ENCODE peak calls at places on chromosomes 11 and 22, in eight cellular contexts. J, C, A, Q, O, L, X and T are unnamed samples.

GRCh38 chr22:36385491-36386350 is 2.0 kb downstream of the MYH9 start:
- DNase-seq in X (peak), L (no peak), A (no peak), C (peak), J (peak), O (peak), Q (peak), T (peak)

GRCh38 chr11:2990617-2991476 is 1.3 kb downstream of the NAP1L4 start:
- DNase-seq in J (peak), L (no peak), X (no peak), Q (peak), O (no peak), C (no peak), A (no peak), T (no peak)

GRCh38 chr22:28464179-28464578 is 215.5 kb downstream of the TTC28 start:
- DNase-seq in O (no peak), X (no peak), Q (no peak), L (no peak), J (no peak), A (no peak), C (no peak), T (no peak)

GRCh38 chr11:57649826-57650738 is at the start of gene YPEL4:
- DNase-seq in L (no peak), O (no peak), A (no peak), Q (peak), X (peak), J (peak), C (peak), T (peak)

GRCh38 chr11:37450613-37451012 is 852.6 kb upstream of the RAG2 start:
- DNase-seq in Q (no peak), J (no peak), O (no peak), C (no peak), A (no peak), X (no peak), L (no peak), T (no peak)

GRCh38 chr11:44453871-44454270 is 111.6 kb upstream of the CD82 start:
- DNase-seq in A (no peak), C (no peak), J (no peak), O (no peak), Q (no peak), L (no peak), X (no peak), T (peak)

GRCh38 chr11:68146704-68147474 is 25.7 kb upstream of the CHKA start:
- DNase-seq in L (no peak), X (no peak), O (peak), Q (peak), J (peak), C (peak), A (no peak), T (no peak)

GRCh38 chr11:89136606-89137005 is 41.1 kb upstream of the TYR start:
- DNase-seq in Q (no peak), A (no peak), J (no peak), L (no peak), C (no peak), X (no peak), O (no peak), T (no peak)

GRCh38 chr11:79744941-79745340 is 304.1 kb upstream of the TENM4 start:
- DNase-seq in J (no peak), A (no peak), O (no peak), Q (no peak), C (no peak), X (no peak), L (no peak), T (no peak)

GRCh38 chr11:119085523-119085878 is 820 bp downstream of the HMBS start:
- DNase-seq in Q (peak), O (no peak), A (no peak), J (no peak), X (no peak), C (no peak), L (no peak), T (no peak)

GRCh38 chr11:65558785-65559509 is 788 bp upstream of the LTBP3 start:
- DNase-seq in J (peak), X (peak), O (peak), Q (no peak), L (no peak), A (no peak), C (no peak), T (peak)

GRCh38 chr11:17383466-17383865 is 5.0 kb downstream of the KCNJ11 start:
- DNase-seq in X (no peak), A (no peak), O (no peak), C (no peak), Q (no peak), L (no peak), J (no peak), T (no peak)

GRCh38 chr11:45178890-45179663 is 32.6 kb downstream of the PRDM11 start:
- DNase-seq in C (no peak), L (no peak), A (no peak), J (peak), Q (no peak), O (no peak), X (no peak), T (no peak)

GRCh38 chr11:60887531-60887930 is 18.9 kb downstream of the PRPF19 start:
- DNase-seq in C (no peak), O (peak), A (peak), L (no peak), Q (peak), X (no peak), J (peak), T (no peak)

GRCh38 chr22:30371981-30372380 is 15.2 kb downstream of the CCDC157 start:
- DNase-seq in L (no peak), Q (no peak), C (no peak), O (no peak), A (no peak), X (no peak), J (no peak), T (no peak)

GRCh38 chr11:61473370-61474025 is 35.1 kb upstream of the LRRC10B start:
- DNase-seq in O (no peak), C (no peak), A (no peak), J (no peak), L (no peak), X (no peak), Q (no peak), T (no peak)

GRCh38 chr11:26753738-26754504 is 32.1 kb upstream of the SLC5A12 start:
- DNase-seq in C (peak), Q (peak), X (peak), O (peak), L (no peak), A (peak), J (peak), T (peak)

GRCh38 chr22:43240614-43241013 is 53.7 kb upstream of the TTLL12 start:
- DNase-seq in X (no peak), C (no peak), A (no peak), Q (no peak), O (no peak), J (no peak), L (no peak), T (no peak)

GRCh38 chr11:67584205-67584880 is 731 bp downstream of the GSTP1 start:
- DNase-seq in J (no peak), L (no peak), C (peak), Q (peak), A (peak), O (peak), X (peak), T (peak)

GRCh38 chr11:44766112-44766971 is 39.6 kb downstream of the TSPAN18 start:
- DNase-seq in X (peak), L (no peak), O (peak), A (no peak), C (no peak), J (no peak), Q (no peak), T (no peak)

GRCh38 chr11:125408281-125408680 is 87.8 kb downstream of the FEZ1 start:
- DNase-seq in Q (no peak), L (no peak), C (no peak), X (peak), J (no peak), A (no peak), O (no peak), T (peak)

GRCh38 chr11:122287401-122287800 is 171.4 kb upstream of the BLID start:
- DNase-seq in C (no peak), A (no peak), L (no peak), Q (no peak), O (no peak), J (no peak), X (no peak), T (no peak)

GRCh38 chr11:132058211-132058772 is 687.9 kb downstream of the NTM start:
- DNase-seq in L (no peak), Q (peak), X (no peak), C (peak), O (no peak), A (no peak), J (no peak), T (no peak)

GRCh38 chr11:43962383-43962969 is 20.0 kb downstream of the C11orf96 start:
- DNase-seq in X (no peak), C (no peak), L (no peak), A (no peak), O (no peak), Q (no peak), J (no peak), T (no peak)

GRCh38 chr11:131598305-131598704 is 227.9 kb downstream of the NTM start:
- DNase-seq in Q (no peak), O (no peak), C (no peak), J (no peak), X (no peak), L (no peak), A (no peak), T (no peak)

GRCh38 chr22:22884888-22885840 is 2.5 kb upstream of the IGLL5 start:
- DNase-seq in X (no peak), O (no peak), L (no peak), J (no peak), C (peak), Q (peak), A (no peak), T (no peak)

GRCh38 chr11:61696602-61697001 is 16.4 kb downstream of the DAGLA start:
- DNase-seq in X (no peak), A (no peak), Q (no peak), O (no peak), J (no peak), C (no peak), L (no peak), T (no peak)

GRCh38 chr22:46625843-46626349 is 5.7 kb downstream of the GRAMD4 start:
- DNase-seq in C (no peak), L (no peak), J (no peak), O (no peak), Q (no peak), X (no peak), A (no peak), T (no peak)

GRCh38 chr11:111944139-111944538 is 7.0 kb downstream of the DIXDC1 start:
- DNase-seq in L (no peak), J (peak), Q (no peak), X (no peak), C (peak), O (no peak), A (no peak), T (no peak)
- TF ChIP-seq EP300 in L (no peak), J (no peak), Q (no peak), X (no peak), C (no peak), O (no peak), A (no peak), T (no peak)

GRCh38 chr11:33040127-33040861 is 922 bp downstream of the TCP11L1 start:
- DNase-seq in C (no peak), L (no peak), A (no peak), O (no peak), X (no peak), Q (no peak), J (peak), T (no peak)
- TF ChIP-seq EP300 in C (no peak), L (no peak), A (no peak), O (no peak), X (no peak), Q (no peak), J (no peak), T (no peak)

DNA sequence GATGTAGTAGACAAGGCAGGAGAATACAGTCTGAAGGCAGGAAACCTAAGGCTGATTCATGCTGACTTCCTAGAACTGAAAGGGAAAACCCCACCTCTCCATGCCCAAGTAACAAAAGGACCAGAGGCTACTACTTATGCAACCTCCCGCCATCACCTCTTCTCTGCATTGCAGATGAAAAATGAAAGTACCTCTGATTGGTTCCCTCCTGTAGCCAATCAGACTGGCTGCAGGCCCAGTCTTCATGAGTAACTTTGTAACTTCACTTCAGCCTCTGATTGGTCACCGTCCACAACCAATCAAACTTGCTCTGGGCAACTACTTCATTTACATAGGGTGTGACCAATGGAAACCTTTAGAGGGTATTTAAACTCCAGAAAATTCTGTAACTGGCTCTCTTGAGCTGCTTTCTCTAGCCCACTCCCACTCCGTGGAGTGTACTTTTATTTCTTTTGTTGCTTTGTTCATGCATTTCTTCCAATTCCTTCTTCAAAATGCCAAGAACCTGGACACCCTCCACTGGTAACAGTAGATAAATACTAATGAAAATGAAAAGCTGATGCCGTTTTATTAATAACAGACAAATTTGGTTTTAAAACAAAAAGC is 5.2 kb upstream of the MAP6 start:
- DNase-seq in X (no peak), C (no peak), A (no peak), O (no peak), L (no peak), J (peak), Q (no peak), T (no peak)
- TF ChIP-seq EP300 in X (no peak), C (no peak), A (no peak), O (no peak), L (no peak), J (no peak), Q (no peak), T (no peak)

DNA sequence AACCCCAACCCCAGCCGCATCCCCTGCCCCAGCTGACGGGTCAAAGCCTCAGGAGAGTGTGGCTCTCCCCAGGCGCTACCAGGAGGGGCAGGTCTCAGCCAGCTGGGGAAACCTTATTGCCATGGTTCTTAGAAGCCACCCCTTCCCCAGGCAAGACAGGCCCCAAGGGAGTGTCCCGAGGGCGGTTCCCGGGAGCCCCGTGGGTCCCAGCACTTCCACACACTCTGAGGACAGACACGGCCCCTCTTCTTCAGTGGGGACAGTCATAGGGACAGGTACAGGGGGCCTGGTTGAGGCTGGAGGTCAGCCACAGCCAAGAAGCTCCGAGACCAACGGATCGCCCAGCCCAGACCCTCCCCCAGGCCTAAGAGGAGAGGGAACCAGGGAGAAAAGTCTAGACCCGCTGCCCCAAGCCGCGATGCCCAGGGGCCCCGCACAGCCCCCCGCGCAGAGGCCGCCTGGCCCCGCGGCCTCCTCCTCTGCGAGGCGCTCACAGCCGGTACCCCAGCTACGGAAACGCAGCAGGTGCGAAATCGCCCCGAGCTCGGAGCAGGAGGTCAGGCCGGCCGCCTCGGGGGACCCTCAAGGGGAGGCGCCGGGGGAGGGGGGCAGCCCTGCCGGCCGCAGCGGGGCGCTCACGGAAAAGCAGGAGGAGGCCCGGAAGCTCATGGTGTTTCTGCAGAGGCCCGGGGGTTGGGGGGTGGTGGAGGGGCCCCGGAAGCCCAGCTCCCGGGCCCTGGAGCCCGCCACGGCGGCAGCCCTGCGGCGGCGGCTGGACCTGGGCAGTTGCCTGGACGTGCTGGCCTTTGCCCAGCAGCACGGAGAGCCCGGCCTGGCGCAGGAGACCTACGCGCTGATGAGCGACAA is 2.6 kb downstream of the KLHDC7B start:
- DNase-seq in X (no peak), O (no peak), C (no peak), J (no peak), L (no peak), Q (peak), A (no peak), T (no peak)
- TF ChIP-seq EP300 in X (no peak), O (no peak), C (no peak), J (no peak), L (no peak), Q (no peak), A (no peak), T (no peak)

GRCh38 chr22:38315801-38316339 is 1.4 kb downstream of the CSNK1E start:
- DNase-seq in C (no peak), J (no peak), O (no peak), X (no peak), A (no peak), L (no peak), Q (no peak), T (no peak)
- TF ChIP-seq EP300 in C (no peak), J (no peak), O (no peak), X (no peak), A (no peak), L (no peak), Q (no peak), T (no peak)

GRCh38 chr11:99019676-99020075 is 1.1 kb upstream of the CNTN5 start:
- DNase-seq in O (no peak), Q (no peak), A (no peak), X (no peak), C (no peak), J (no peak), L (no peak), T (no peak)

GRCh38 chr11:99020324-99021225 is at the start of gene CNTN5:
- DNase-seq in O (no peak), Q (peak), L (no peak), A (peak), C (peak), X (peak), J (peak), T (no peak)

DNA sequence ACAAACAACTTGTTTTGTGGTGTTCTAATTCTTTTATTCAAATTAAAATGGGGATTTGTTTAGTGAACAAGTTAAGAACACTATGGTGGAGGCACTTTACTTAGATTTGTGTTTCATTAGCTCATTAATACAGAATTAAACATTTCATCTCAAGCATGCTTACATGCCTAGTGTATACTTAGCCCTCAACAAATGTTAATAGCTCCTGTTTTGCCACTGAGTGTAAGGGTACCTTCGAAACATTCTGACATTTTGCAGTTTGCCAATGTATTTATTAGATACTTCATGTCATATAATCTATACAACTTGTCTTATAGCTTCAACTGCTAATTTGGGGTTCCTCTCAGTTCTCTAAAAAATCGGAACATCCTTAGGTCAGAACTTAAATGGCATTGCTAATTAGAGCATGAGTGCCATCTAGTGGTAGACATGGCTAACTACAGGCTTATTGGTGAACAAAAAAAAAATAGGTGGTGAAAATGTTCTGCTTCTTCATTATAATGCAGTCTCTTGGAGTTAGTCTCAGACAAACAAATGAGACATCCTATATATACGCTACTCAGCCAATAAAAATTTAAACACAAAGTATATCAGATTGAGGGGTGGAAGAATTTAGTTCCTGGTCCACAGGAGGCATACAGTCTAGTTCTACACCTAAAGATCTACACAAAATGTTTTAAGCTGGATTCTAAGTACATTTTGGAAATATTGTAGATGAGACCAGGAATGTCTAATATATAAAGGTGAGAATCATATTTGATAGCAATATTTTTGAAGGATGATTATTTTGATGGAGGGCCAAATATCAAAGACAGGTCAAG is 4.9 kb upstream of the CNTN5 start:
- DNase-seq in A (peak), C (no peak), J (peak), X (no peak), L (peak), Q (no peak), O (no peak), T (no peak)
- TF ChIP-seq EP300 in A (no peak), C (no peak), J (no peak), X (no peak), L (no peak), Q (no peak), O (no peak), T (no peak)

DNA sequence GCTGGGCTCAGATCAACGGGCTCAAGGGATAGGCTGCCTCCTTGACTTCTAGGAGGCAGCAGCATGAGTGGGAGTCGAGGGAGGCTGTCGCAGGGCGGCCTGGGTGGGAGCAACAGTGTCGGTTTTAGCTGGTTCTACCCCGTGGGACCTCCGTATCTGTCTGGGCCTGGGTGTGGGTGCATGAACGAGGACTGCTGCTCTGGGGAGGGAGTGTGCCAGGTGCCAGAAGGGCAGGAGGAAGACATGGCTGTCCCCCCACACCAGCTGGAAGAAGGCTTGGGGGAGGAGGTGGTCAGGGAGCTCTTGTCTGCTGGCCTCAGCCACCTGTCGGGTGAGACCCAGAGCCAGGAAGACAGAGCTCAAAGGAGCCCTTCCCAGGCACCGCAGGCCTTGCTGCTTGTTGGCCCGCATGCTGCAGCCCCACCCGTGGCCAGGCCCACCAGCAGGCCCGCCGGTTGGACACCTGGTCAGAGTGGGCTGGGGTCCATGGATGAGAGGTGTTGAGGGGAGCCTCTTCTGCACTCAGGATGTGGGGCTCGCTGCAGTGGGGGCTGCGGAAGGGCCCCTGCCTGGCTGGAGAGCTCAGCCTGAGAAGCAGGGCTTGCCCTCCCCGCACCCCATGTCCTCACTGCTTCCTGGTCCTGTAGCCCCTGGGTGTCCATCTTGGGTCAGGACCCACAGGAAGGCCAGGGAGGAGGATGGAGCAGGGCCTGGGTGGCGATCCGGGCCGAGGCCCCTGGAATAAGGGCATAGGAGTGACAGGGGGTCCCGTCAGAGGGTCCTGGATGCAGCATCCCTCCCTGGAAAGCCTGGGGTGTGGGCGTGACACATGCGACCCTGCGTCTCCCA is 3.4 kb downstream of the CEND1 start:
- DNase-seq in L (no peak), J (no peak), Q (no peak), O (no peak), A (no peak), X (no peak), C (no peak), T (no peak)
- TF ChIP-seq EP300 in L (no peak), J (no peak), Q (no peak), O (no peak), A (no peak), X (no peak), C (no peak), T (no peak)